ENCODE peak calls at places on chromosome 11, in seven cellular contexts. P is cardiac fibroblast, E is omental fat pad, L is NCI-H1930, M is germinal center, S is NCI-H1105, D is pulmonary artery endothelial cell. A is an unnamed sample.

GRCh38 chr11:69745201-69745600 is 29.9 kb downstream of the FGF4 start:
- DNase-seq in P (no peak), E (no peak), L (no peak), M (no peak), S (no peak), D (no peak), A (no peak)

GRCh38 chr11:46557684-46558151 is 36.1 kb downstream of the AMBRA1 start:
- DNase-seq in P (peak), E (no peak), L (no peak), M (no peak), S (no peak), D (no peak), A (peak)

GRCh38 chr11:117220999-117221774 is 10.7 kb downstream of the PCSK7 start:
- DNase-seq in P (no peak), E (no peak), L (no peak), M (no peak), S (peak), D (no peak), A (no peak)

GRCh38 chr11:63682045-63682915 is 980 bp downstream of the RTN3 start:
- DNase-seq in P (no peak), E (no peak), L (no peak), M (no peak), S (peak), D (no peak), A (peak)

GRCh38 chr11:12414641-12415040 is 37.3 kb downstream of the PARVA start:
- DNase-seq in P (no peak), E (no peak), L (no peak), M (no peak), S (no peak), D (no peak), A (no peak)

GRCh38 chr11:121524233-121524631 is 71.5 kb upstream of the SORL1-AS1 start:
- DNase-seq in P (no peak), E (no peak), L (no peak), M (no peak), S (no peak), D (no peak), A (no peak)

GRCh38 chr11:130180491-130180890 is 20.9 kb downstream of the ST14 start:
- DNase-seq in P (peak), E (no peak), L (no peak), M (peak), S (no peak), D (no peak), A (peak)

GRCh38 chr11:66617148-66617814 is 851 bp downstream of the RBM14 start:
- DNase-seq in P (peak), E (no peak), L (no peak), M (no peak), S (no peak), D (no peak), A (peak)

GRCh38 chr11:16809901-16810668 is 71.6 kb downstream of the C11orf58 start:
- DNase-seq in P (peak), E (no peak), L (no peak), M (no peak), S (no peak), D (peak), A (peak)

GRCh38 chr11:29448246-29448877 is 568.5 kb downstream of the KCNA4 start:
- DNase-seq in P (peak), E (no peak), L (no peak), M (no peak), S (no peak), D (no peak), A (peak)

GRCh38 chr11:63553759-63554158 is 9.4 kb downstream of the PLAAT2 start:
- DNase-seq in P (no peak), E (no peak), L (no peak), M (no peak), S (no peak), D (no peak), A (no peak)

GRCh38 chr11:2798951-2799761 is 86.4 kb downstream of the CDKN1C start:
- DNase-seq in P (no peak), E (peak), L (no peak), M (no peak), S (no peak), D (no peak), A (no peak)

GRCh38 chr11:73912045-73912444 is 35.2 kb downstream of the PAAF1 start:
- DNase-seq in P (no peak), E (no peak), L (no peak), M (no peak), S (no peak), D (no peak), A (no peak)

GRCh38 chr11:118295199-118295598 is 9.3 kb upstream of the CD3E start:
- DNase-seq in P (no peak), E (no peak), L (no peak), M (peak), S (no peak), D (no peak), A (no peak)

GRCh38 chr11:119051440-119052162 is 5.4 kb downstream of the HYOU1 start:
- DNase-seq in P (no peak), E (no peak), L (no peak), M (no peak), S (no peak), D (no peak), A (no peak)

GRCh38 chr11:208917-209260 is 1.4 kb downstream of the RIC8A start:
- DNase-seq in P (no peak), E (no peak), L (no peak), M (no peak), S (no peak), D (no peak), A (no peak)

GRCh38 chr11:69173925-69174591 is 18.3 kb downstream of the SMIM38 start:
- DNase-seq in P (no peak), E (no peak), L (no peak), M (no peak), S (no peak), D (no peak), A (peak)